ENCODE peak calls at places on chromosomes 4 and X, in four cellular contexts. O is tibial nerve, E is uterus, S is Peyer's patch. X is an unnamed sample.

GRCh38 chr4:127708985-127709384 is 21.2 kb upstream of the SLC25A31 start:
- DNase-seq in O (no peak), E (no peak), S (no peak), X (peak; percentile 12)

GRCh38 chr4:158667651-158668198 is 4.0 kb downstream of the C4orf46 start:
- DNase-seq in O (no peak), E (no peak), S (no peak), X (no peak)

GRCh38 chr4:83831588-83831987 is 295.7 kb downstream of the GPAT3 start:
- DNase-seq in O (no peak), E (no peak), S (no peak), X (no peak)

GRCh38 chr4:106687026-106687425 is 318.4 kb upstream of the GIMD1 start:
- DNase-seq in O (no peak), E (no peak), S (no peak), X (no peak)

GRCh38 chrX:129523076-129524055 is at the start of gene SMARCA1:
- DNase-seq in O (peak; percentile 11), E (peak; percentile 44), S (no peak), X (peak; percentile 54)

GRCh38 chr4:23894021-23894420 is 4.2 kb upstream of the PPARGC1A start:
- DNase-seq in O (no peak), E (no peak), S (no peak), X (no peak)

GRCh38 chr4:141860974-141861373 is 224.6 kb downstream of the IL15 start:
- DNase-seq in O (no peak), E (no peak), S (no peak), X (no peak)

GRCh38 chr4:119151161-119151560 is 15.5 kb downstream of the MYOZ2 start:
- DNase-seq in O (no peak), E (no peak), S (no peak), X (no peak)

GRCh38 chr4:157994863-157995262 is 178.0 kb downstream of the GASK1B start:
- DNase-seq in O (no peak), E (no peak), S (no peak), X (no peak)

GRCh38 chr4:85409251-85409650 is 65.7 kb upstream of the ARHGAP24 start:
- DNase-seq in O (no peak), E (no peak), S (no peak), X (no peak)

GRCh38 chr4:156420557-156420956 is 466.9 kb upstream of the CTSO start:
- DNase-seq in O (no peak), E (no peak), S (no peak), X (no peak)

GRCh38 chrX:1659664-1660461 is 45.0 kb downstream of the ASMT start:
- DNase-seq in O (no peak), E (no peak), S (no peak), X (no peak)

GRCh38 chrX:1656379-1656778 is 41.5 kb downstream of the ASMT start:
- DNase-seq in O (no peak), E (no peak), S (no peak), X (no peak)

GRCh38 chrX:1658083-1658463 is 43.2 kb downstream of the ASMT start:
- DNase-seq in O (no peak), E (no peak), S (no peak), X (no peak)

GRCh38 chrX:1661048-1661921 is 46.4 kb downstream of the ASMT start:
- DNase-seq in O (no peak), E (peak; percentile 21), S (peak; percentile 81), X (no peak)

DNA sequence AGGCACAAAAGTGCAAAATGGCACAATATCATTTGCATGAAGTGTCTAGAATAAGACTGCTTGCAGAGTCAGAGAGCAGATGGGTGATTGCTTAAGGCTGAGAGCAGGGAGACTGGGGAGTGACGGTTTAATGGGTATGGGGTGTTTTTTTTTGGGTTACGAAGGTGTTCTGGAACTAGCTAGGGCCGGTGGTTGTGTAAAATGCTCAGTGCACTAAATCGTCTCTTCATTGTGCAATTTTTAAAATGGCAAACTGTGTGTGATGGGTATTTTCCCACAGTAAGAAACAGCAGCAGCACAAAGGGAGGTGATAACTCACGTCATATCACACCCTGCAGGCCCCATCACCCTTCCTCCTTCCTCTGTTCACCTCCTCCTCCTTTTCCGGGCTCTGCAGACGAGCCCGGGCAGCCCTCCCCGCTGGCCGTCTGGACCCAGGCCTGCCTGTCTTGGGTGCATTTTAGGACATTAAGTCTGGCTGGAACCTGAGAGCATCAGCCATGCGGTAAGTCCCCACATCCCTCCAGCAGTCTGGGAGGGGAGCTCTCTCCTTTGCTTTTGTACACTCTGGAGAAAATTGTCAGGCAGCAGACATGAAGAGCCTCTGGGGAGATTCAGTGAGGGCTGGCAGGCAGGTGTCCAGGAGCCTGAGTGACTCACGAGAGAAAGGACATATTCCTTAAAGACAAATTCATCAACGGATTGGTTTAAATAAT is 42.7 kb downstream of the ASMT start:
- DNase-seq in O (no peak), E (peak; percentile 23), S (peak; percentile 61), X (peak; percentile 20)
- TF ChIP-seq POLR2A in O (no peak), E (no peak), S (no peak), X (no peak)

GRCh38 chrX:153818571-153819397 is 11.6 kb downstream of the PDZD4 start:
- DNase-seq in O (no peak), E (no peak), S (peak; percentile 31), X (peak; percentile 77)
- TF ChIP-seq POLR2A in O (no peak), E (no peak), S (no peak), X (peak; percentile 47)

GRCh38 chr4:116551798-116552197 is 533.6 kb downstream of the TRAM1L1 start:
- DNase-seq in O (no peak), E (no peak), S (no peak), X (no peak)

GRCh38 chr4:116544946-116545345 is 540.4 kb downstream of the TRAM1L1 start:
- DNase-seq in O (no peak), E (no peak), S (no peak), X (no peak)

GRCh38 chr4:116547632-116548031 is 537.7 kb downstream of the TRAM1L1 start:
- DNase-seq in O (no peak), E (no peak), S (no peak), X (no peak)

GRCh38 chr4:116546759-116547158 is 538.6 kb downstream of the TRAM1L1 start:
- DNase-seq in O (no peak), E (no peak), S (no peak), X (no peak)
- TF ChIP-seq POLR2A in O (no peak), E (no peak), S (no peak), X (no peak)

GRCh38 chr4:189941005-189941450 is 356 bp downstream of the FRG1 start:
- DNase-seq in O (no peak), E (no peak), S (no peak), X (no peak)

DNA sequence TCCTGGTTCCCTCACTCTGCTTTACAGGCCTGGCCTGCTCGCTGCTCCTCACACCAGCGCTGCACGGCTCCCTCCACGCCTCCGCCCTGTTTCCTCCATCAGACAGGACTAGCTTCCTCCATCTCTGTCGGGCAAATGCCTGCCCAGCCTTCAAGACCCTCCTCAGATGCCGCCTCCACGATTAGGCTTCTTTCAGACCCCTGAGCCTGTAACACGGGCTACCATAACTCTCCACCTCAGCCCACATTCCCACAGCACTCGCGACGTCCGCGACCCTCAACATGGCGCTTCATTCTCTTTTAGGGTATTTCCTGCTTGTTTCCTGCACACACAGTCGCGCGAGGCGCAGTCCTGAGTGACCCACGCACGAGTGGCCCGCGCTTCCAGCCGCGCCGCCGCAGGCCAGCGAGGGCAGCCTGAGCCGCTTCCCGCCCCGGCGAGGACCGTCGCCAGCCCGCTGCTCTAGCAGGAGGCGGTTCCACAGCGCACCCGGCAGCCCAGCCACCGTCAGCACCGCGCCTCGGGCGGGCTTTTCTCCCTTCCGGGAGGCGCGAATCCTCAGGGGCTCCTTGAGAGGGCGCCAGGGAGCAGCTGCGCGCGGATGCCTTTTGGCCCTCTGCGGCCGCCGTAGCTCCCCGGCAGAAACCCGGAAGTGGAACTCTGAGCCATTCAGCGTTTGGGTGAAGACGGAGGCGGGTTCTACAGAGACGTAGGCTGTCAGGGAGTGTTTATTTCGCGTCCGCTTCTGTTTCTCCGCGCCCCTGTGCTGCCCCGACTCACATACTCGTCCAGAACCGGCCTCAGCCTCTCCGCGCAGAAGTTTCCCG is at the start of gene FRG1:
- DNase-seq in O (peak; percentile 85), E (peak; percentile 96), S (peak; percentile 85), X (peak; percentile 61)
- TF ChIP-seq POLR2A in O (peak; percentile 32), E (peak; percentile 53), S (peak; percentile 70), X (peak; percentile 72)

GRCh38 chr4:6910340-6910959 is 824 bp downstream of the TBC1D14 start:
- DNase-seq in O (no peak), E (no peak), S (no peak), X (no peak)
- TF ChIP-seq POLR2A in O (no peak), E (no peak), S (no peak), X (no peak)

GRCh38 chr4:134756456-134756855 is 554.9 kb upstream of the PABPC4L start:
- DNase-seq in O (no peak), E (no peak), S (no peak), X (no peak)

DNA sequence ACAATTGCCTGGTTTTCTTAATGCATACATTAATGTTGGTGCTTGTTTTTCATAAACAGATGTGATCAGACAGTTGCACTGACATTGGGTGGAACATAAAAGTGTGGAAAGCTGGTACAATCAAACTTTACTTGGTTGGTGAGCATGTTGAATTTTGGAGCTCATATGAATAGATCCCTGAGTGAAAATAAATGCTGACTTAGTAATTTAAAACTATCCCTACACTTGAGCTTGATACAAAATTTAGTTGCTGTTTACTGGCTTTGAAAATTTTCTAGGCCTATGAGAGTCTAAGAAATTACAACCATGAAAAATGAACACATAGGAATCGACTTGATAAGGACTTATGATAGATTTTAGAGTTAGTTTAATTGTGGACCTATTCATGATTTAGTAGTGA is 551.8 kb upstream of the PABPC4L start:
- DNase-seq in O (no peak), E (no peak), S (no peak), X (no peak)
- TF ChIP-seq POLR2A in O (no peak), E (no peak), S (no peak), X (no peak)

DNA sequence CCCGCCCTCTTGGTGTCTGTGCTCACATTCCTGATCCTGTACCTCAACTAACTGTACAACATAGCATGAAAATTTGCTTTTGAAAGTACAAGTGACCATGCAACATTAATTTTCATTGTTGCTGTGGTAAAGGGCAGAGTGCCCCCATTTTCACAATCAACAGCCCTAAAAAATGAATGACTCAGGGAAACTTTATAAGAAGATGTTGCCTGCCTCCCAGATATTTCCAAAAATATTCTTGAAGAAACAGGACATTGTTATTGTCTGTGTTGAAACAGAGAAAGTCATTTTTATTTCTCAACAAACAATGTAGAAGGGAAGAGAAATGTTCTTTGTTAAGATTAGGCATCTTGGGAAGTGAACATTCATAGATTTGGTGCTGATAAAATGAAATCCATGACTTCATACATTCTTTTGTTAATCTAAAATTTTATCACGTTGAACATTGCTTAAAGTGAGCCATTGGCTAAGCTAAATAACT is 113.9 kb upstream of the ANXA3 start:
- DNase-seq in O (no peak), E (no peak), S (no peak), X (no peak)
- TF ChIP-seq POLR2A in O (no peak), E (no peak), S (no peak), X (no peak)

DNA sequence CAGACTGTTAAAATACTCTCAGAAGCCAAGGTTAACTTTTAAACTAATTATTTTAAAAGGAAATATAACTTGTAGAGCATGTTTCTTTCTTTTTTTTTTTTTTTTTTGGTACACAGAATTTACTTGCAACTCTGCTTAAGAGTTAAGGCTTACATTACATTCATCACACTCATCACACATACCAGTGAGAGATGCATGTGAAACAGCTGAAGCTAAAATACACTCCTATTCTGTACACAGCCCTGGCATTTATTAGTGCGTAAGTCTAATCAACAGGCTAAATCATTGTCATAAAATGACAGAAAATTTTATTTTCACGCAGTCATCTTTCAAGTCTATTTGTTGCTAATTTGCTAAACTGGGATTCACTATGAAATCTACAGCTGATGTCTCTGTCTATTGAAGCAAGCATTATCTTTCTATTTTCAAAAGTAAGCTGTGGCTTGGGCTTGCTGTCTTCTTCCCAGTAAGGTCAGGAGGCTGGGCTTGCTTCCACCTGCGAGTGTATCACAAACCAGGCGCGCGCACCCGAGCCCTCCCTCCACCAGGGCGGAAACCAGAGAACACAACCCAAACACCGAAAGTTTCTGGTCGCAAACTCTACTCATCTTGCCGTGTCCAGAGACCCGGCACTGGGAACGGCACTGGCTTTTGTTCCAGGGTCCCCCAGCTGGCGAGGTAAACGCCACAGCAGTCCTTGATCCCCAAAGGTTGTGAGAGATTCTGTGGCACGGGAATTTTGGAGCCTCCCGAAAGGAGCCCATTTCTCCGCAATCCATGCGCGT is 3.9 kb downstream of the MAML3 start:
- DNase-seq in O (peak; percentile 58), E (peak; percentile 78), S (peak; percentile 68), X (no peak)
- TF ChIP-seq POLR2A in O (no peak), E (peak; percentile 22), S (no peak), X (no peak)